ENCODE peak calls at places on chromosomes 16 and 17, in eight cellular contexts. H is brain microvascular endothelial cell; W is WTC11; J is AG04450; L is ovary; Y is CD8-positive, alpha-beta T cell; E is B cell; C is glutamatergic neuron. G is an unnamed sample.

GRCh38 chr16:16861546-16861945 is 482.6 kb downstream of the NPIPA7 start:
- DNase-seq in H (peak), W (peak), J (peak), L (peak), Y (peak), E (peak), C (peak), G (peak)

GRCh38 chr16:86923656-86924055 is 345.3 kb downstream of the FOXL1 start:
- DNase-seq in H (no peak), W (no peak), J (no peak), L (no peak), Y (no peak), E (no peak), C (no peak), G (no peak)

GRCh38 chr16:27495191-27495590 is 54.5 kb downstream of the GTF3C1 start:
- DNase-seq in H (no peak), W (no peak), J (peak), L (peak), Y (no peak), E (no peak), C (no peak), G (peak)

GRCh38 chr16:89560413-89561194 is at the start of gene RPL13:
- DNase-seq in H (peak), W (peak), J (peak), L (peak), Y (peak), E (peak), C (peak), G (peak)

GRCh38 chr17:50593321-50593720 is 32.8 kb downstream of the CACNA1G start:
- DNase-seq in H (no peak), W (peak), J (no peak), L (no peak), Y (no peak), E (no peak), C (peak), G (no peak)

GRCh38 chr16:11824362-11824761 is 27.0 kb downstream of the RSL1D1 start:
- DNase-seq in H (no peak), W (no peak), J (no peak), L (no peak), Y (no peak), E (no peak), C (no peak), G (no peak)

GRCh38 chr17:27559506-27559931 is 71.5 kb upstream of the LGALS9 start:
- DNase-seq in H (peak), W (no peak), J (peak), L (peak), Y (no peak), E (no peak), C (no peak), G (no peak)

GRCh38 chr17:73647331-73647730 is 3.1 kb upstream of the SDK2 start:
- DNase-seq in H (no peak), W (no peak), J (no peak), L (no peak), Y (no peak), E (no peak), C (no peak), G (no peak)

GRCh38 chr17:1485748-1486376 is 6.6 kb downstream of the MYO1C start:
- DNase-seq in H (peak), W (peak), J (no peak), L (peak), Y (peak), E (peak), C (peak), G (no peak)

GRCh38 chr17:50731575-50732460 is 12.4 kb downstream of the LUC7L3 start:
- DNase-seq in H (no peak), W (no peak), J (no peak), L (no peak), Y (no peak), E (no peak), C (no peak), G (no peak)

GRCh38 chr17:5552841-5553240 is 31.5 kb downstream of the NLRP1 start:
- DNase-seq in H (no peak), W (no peak), J (no peak), L (no peak), Y (no peak), E (no peak), C (no peak), G (no peak)

GRCh38 chr16:50300942-50301625 is 34.7 kb downstream of the ADCY7 start:
- DNase-seq in H (no peak), W (no peak), J (no peak), L (no peak), Y (no peak), E (no peak), C (no peak), G (no peak)

GRCh38 chr17:20010099-20010863 is 1.1 kb downstream of the SPECC1 start:
- DNase-seq in H (peak), W (peak), J (peak), L (peak), Y (no peak), E (no peak), C (peak), G (peak)

GRCh38 chr17:36127882-36128369 is 24.3 kb downstream of the CCL4 start:
- DNase-seq in H (no peak), W (no peak), J (no peak), L (no peak), Y (no peak), E (no peak), C (no peak), G (no peak)

GRCh38 chr16:28165549-28166046 is 46.2 kb downstream of the XPO6 start:
- DNase-seq in H (no peak), W (no peak), J (no peak), L (no peak), Y (no peak), E (no peak), C (no peak), G (no peak)

GRCh38 chr17:41917957-41918391 is 777 bp downstream of the ACLY start:
- DNase-seq in H (peak), W (peak), J (no peak), L (peak), Y (peak), E (no peak), C (peak), G (no peak)

GRCh38 chr17:81483085-81483861 is 29.3 kb downstream of the ACTG1 start:
- DNase-seq in H (no peak), W (peak), J (no peak), L (no peak), Y (no peak), E (peak), C (peak), G (no peak)

GRCh38 chr17:19647697-19648474 is 665 bp upstream of the ALDH3A2 start:
- DNase-seq in H (peak), W (peak), J (no peak), L (peak), Y (peak), E (peak), C (peak), G (peak)

GRCh38 chr17:70956731-70957130 is 787.4 kb downstream of the KCNJ2 start:
- DNase-seq in H (no peak), W (no peak), J (no peak), L (no peak), Y (no peak), E (no peak), C (no peak), G (no peak)

GRCh38 chr16:58399718-58400633 is 7.7 kb downstream of the GINS3 start:
- DNase-seq in H (no peak), W (no peak), J (no peak), L (no peak), Y (no peak), E (no peak), C (no peak), G (no peak)

GRCh38 chr16:30777591-30778297 is 9.3 kb downstream of the ZNF629 start:
- DNase-seq in H (no peak), W (no peak), J (no peak), L (no peak), Y (no peak), E (no peak), C (no peak), G (no peak)

GRCh38 chr17:29363716-29364115 is 26.4 kb upstream of the TAOK1 start:
- DNase-seq in H (no peak), W (no peak), J (no peak), L (no peak), Y (no peak), E (no peak), C (no peak), G (no peak)

GRCh38 chr17:34637548-34638525 is 58.5 kb downstream of the TMEM132E start:
- DNase-seq in H (peak), W (peak), J (peak), L (peak), Y (peak), E (peak), C (peak), G (peak)

GRCh38 chr16:66959645-66960177 is 1.4 kb upstream of the CES3 start:
- DNase-seq in H (no peak), W (no peak), J (no peak), L (no peak), Y (no peak), E (no peak), C (no peak), G (no peak)

GRCh38 chr17:34254146-34254545 is 939 bp upstream of the CCL2 start:
- DNase-seq in H (no peak), W (no peak), J (peak), L (no peak), Y (no peak), E (no peak), C (no peak), G (no peak)

GRCh38 chr17:69093279-69093789 is 32.6 kb upstream of the ABCA9 start:
- DNase-seq in H (no peak), W (no peak), J (no peak), L (no peak), Y (no peak), E (no peak), C (no peak), G (no peak)

GRCh38 chr17:73604476-73604875 is 39.8 kb downstream of the SDK2 start:
- DNase-seq in H (no peak), W (no peak), J (no peak), L (no peak), Y (no peak), E (no peak), C (no peak), G (no peak)

GRCh38 chr17:43840814-43841213 is 6.2 kb upstream of the CD300LG start:
- DNase-seq in H (peak), W (no peak), J (no peak), L (no peak), Y (no peak), E (no peak), C (no peak), G (no peak)
- TF ChIP-seq CTCF in H (peak), W (no peak), J (peak), L (no peak), Y (no peak), E (no peak), C (no peak), G (peak)

GRCh38 chr16:301235-301634 is 18.3 kb downstream of the PDIA2 start:
- DNase-seq in H (no peak), W (no peak), J (no peak), L (no peak), Y (no peak), E (no peak), C (no peak), G (no peak)

GRCh38 chr16:301950-302349 is 19.0 kb downstream of the PDIA2 start:
- DNase-seq in H (no peak), W (no peak), J (no peak), L (no peak), Y (no peak), E (no peak), C (no peak), G (no peak)

GRCh38 chr16:305916-306315 is 23.0 kb downstream of the PDIA2 start:
- DNase-seq in H (no peak), W (no peak), J (no peak), L (no peak), Y (no peak), E (no peak), C (no peak), G (no peak)

GRCh38 chr16:306911-307370 is 24.0 kb downstream of the PDIA2 start:
- DNase-seq in H (no peak), W (no peak), J (no peak), L (no peak), Y (no peak), E (no peak), C (no peak), G (no peak)

GRCh38 chr16:303760-304505 is 21.0 kb downstream of the PDIA2 start:
- DNase-seq in H (no peak), W (no peak), J (no peak), L (no peak), Y (no peak), E (no peak), C (no peak), G (no peak)
- TF ChIP-seq CTCF in H (peak), W (no peak), J (no peak), L (no peak), Y (no peak), E (no peak), C (no peak), G (peak)

DNA sequence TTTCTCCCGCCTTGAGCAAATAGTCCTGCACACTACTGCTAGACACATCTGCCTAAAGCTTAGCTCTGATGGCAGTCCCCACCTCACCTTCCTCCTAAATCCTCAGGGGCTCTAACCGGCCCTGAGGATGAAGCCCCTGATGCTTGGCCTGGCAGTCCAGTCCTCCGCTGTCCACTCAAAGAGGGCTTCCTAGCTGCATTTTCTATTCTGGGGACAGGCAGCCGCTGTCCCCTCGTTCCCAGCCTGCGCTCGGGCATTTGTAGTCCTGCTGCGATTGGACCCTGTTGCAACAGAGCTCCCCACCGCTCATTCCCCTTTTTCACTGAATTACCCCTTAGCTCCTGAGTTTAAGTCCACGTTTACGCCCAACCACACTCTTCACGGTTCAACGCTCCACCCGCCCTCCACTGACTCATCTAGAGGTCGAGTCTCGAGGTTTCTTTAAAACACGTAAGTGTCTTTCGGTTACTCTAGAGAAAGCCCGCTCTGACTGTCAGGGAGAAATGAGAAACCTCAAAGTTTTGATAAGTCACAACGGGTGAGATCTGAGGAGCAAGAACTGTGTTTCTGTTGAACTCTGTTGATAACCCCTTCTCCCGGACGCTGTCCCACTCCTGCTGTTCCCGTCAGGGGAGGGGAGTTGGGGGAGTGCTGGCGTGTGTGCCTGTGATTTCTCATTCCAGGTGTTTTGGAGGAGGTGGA is 4.5 kb downstream of the CCR7 start:
- DNase-seq in H (peak), W (peak), J (no peak), L (no peak), Y (peak), E (peak), C (no peak), G (peak)
- TF ChIP-seq CTCF in H (no peak), W (no peak), J (no peak), L (no peak), Y (no peak), E (peak), C (no peak), G (no peak)

DNA sequence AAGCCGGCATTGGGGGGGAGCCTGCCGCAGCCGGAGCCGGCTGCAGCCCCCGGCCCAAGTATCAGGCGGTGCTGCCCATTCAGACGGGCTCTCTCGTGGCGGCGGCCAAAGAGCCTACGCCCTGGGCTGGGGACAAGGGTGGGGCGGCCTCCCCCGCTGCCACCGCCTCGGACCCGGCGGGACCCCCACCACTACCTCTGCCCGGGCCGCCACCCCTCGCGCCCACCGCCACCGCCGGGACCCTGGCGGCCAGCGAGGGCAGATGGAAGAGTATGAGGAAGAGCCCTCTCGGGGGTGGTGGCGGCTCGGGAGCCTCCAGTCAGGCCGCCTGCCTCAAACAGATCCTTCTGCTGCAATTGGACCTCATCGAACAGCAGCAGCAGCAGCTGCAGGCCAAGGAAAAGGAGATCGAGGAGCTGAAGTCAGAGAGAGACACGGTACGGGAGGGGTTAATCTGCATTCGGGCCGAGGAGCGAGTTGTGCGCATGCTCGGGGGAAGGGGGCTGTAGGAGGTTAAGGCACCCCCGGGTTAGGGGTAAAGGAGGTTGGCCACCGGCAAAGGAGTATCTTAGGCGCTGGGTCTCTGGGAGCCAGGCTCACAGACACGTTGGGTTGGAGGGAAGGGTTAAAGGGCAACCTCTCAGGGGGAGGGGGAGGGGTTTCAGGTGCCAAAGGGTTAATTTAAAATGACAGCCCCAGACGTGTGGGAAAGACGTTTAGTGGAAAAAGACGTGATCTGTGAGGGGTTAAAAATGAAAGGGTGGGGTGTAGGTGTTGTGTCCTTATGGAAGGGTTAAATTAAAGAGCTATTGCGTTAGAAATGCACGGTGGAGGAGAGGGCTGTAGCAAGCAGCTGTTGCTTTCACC is 1.4 kb downstream of the MSL1 start:
- DNase-seq in H (no peak), W (peak), J (no peak), L (peak), Y (peak), E (no peak), C (peak), G (no peak)
- TF ChIP-seq CTCF in H (no peak), W (no peak), J (no peak), L (no peak), Y (no peak), E (no peak), C (no peak), G (peak)

GRCh38 chr16:80719573-80719972 is 84.8 kb downstream of the CDYL2 start:
- DNase-seq in H (no peak), W (no peak), J (no peak), L (no peak), Y (peak), E (no peak), C (no peak), G (no peak)
- TF ChIP-seq CTCF in H (no peak), W (no peak), J (no peak), L (no peak), Y (no peak), E (no peak), C (no peak), G (no peak)